ENCODE peak calls at places on chromosomes 5 and 9, in five cellular contexts. O is GM12878, E is HepG2, L is K562, Y is upper lobe of left lung. N is an unnamed sample.

GRCh38 chr5:1867114-1867814 is 15.5 kb downstream of the IRX4 start:
- ATAC-seq in O (no peak), E (no peak), L (peak), Y (peak), N (no peak)

GRCh38 chr9:20925256-20926046 is 106.0 kb downstream of the HACD4 start:
- ATAC-seq in O (peak), E (no peak), L (no peak), Y (no peak), N (no peak)

GRCh38 chr5:146778261-146778660 is 100.3 kb downstream of the PPP2R2B start:
- ATAC-seq in O (no peak), E (no peak), L (no peak), Y (no peak), N (no peak)

GRCh38 chr9:89883401-89884341 is 278.9 kb downstream of the GADD45G start:
- ATAC-seq in O (no peak), E (no peak), L (no peak), Y (no peak), N (no peak)

GRCh38 chr5:96627792-96628191 is 34.4 kb upstream of the CAST start:
- ATAC-seq in O (peak), E (peak), L (no peak), Y (no peak), N (no peak)

GRCh38 chr5:154836225-154836624 is 14.2 kb downstream of the FAXDC2 start:
- ATAC-seq in O (no peak), E (no peak), L (no peak), Y (no peak), N (no peak)

GRCh38 chr5:34509392-34509791 is 146.7 kb upstream of the RAI14 start:
- ATAC-seq in O (no peak), E (no peak), L (no peak), Y (no peak), N (no peak)

GRCh38 chr5:142957528-142957927 is 187.4 kb downstream of the ARHGAP26 start:
- ATAC-seq in O (no peak), E (no peak), L (no peak), Y (no peak), N (no peak)

GRCh38 chr5:98938459-98938858 is 9.7 kb upstream of the CHD1 start:
- ATAC-seq in O (no peak), E (peak), L (no peak), Y (peak), N (no peak)

GRCh38 chr5:98631311-98632054 is 142.0 kb upstream of the RGMB start:
- ATAC-seq in O (no peak), E (no peak), L (no peak), Y (no peak), N (no peak)

GRCh38 chr9:20760246-20760901 is 76.3 kb downstream of the FOCAD start:
- ATAC-seq in O (no peak), E (no peak), L (no peak), Y (no peak), N (no peak)

GRCh38 chr9:94922098-94922607 is 195.7 kb downstream of the AOPEP start:
- ATAC-seq in O (no peak), E (peak), L (no peak), Y (peak), N (peak)

DNA sequence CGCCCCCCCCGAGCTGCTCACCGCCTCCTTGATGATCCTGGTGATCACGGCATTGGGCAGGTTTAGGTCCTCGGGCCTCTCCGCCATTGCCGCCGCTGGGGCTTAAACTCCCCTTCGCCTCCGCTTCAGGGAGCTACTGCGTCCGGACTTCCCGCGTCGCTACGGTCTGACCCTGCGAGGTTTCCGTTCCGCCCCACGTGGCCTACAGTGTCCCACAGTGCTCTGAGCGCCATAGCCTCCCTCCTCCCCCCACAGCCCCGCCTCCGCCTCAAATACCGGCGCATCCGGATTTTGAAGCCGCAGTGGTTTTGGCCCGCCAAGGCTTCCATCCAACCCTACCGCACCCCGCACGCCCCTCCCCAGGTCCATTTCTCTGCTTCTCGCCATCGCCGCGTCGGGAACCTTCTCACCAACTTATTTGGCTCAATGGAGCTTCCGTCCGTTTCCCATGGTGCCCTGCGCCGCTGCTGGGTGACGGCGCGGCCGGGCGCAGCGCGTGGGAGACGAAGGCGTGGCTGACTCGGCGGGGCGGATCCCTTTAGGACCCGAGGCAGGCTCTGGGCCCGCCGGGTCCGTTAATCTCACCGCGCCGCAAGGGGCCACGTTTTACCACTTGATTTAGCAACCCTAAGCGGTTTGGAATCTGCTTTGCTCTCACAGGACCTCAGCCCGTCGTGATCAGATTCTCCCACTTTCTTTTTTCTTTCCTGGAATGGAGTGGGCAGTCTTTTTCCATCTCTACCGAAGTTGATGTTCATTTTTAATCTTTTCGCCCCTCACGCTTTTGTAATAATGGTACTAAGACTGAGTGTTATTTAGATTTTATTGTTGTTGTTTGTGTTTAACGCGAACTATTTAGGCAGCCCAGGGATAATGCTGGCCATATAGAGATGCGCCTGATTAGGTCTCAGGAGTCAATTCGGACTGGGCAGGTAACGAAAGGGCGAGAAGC is at the start of the genes C9orf43 and POLE3:
- ATAC-seq in O (peak), E (peak), L (peak), Y (peak), N (peak)
- TF ChIP-seq POLR2A in O (peak), E (peak), L (peak), Y (no peak), N (peak)

GRCh38 chr5:68449380-68449779 is 233.8 kb downstream of the PIK3R1 start:
- ATAC-seq in O (no peak), E (no peak), L (no peak), Y (no peak), N (no peak)

GRCh38 chr5:68452286-68452685 is 236.7 kb downstream of the PIK3R1 start:
- ATAC-seq in O (no peak), E (peak), L (peak), Y (no peak), N (no peak)

GRCh38 chr5:68447530-68447929 is 232.0 kb downstream of the PIK3R1 start:
- ATAC-seq in O (peak), E (no peak), L (no peak), Y (no peak), N (no peak)

GRCh38 chr5:68447121-68447520 is 231.6 kb downstream of the PIK3R1 start:
- ATAC-seq in O (no peak), E (no peak), L (no peak), Y (no peak), N (no peak)

DNA sequence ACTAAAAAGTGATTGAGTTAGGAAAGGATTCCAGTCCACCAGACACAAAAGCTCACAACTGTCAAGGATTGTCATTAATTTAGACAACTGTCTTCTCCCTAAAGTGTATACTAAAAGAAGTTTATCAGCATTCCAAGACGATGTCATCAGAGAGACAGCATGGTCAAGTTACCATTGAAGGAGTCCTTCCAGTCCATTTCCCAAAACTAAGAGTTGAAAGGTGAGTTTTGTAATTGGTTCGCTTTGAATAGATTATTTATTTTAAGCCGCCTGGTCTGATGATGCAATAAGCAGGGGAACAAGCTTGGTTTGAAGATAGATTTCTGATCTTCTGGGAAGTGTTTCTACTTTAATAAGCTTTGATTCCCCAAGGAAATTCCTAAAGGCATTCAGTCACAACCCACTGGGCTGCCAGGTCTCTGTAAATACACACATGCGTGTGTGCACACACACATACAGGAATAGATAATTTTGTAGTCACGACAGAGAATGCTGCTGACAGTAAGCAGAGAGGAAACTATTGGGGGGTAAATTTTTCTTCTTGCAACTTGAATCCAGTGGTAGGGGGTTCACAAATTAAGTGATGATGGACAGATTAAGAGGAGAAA is 234.8 kb downstream of the PIK3R1 start:
- ATAC-seq in O (no peak), E (no peak), L (no peak), Y (no peak), N (peak)
- TF ChIP-seq POLR2AphosphoS5 in O (no peak), E (no peak), L (no peak), Y (peak), N (peak)

DNA sequence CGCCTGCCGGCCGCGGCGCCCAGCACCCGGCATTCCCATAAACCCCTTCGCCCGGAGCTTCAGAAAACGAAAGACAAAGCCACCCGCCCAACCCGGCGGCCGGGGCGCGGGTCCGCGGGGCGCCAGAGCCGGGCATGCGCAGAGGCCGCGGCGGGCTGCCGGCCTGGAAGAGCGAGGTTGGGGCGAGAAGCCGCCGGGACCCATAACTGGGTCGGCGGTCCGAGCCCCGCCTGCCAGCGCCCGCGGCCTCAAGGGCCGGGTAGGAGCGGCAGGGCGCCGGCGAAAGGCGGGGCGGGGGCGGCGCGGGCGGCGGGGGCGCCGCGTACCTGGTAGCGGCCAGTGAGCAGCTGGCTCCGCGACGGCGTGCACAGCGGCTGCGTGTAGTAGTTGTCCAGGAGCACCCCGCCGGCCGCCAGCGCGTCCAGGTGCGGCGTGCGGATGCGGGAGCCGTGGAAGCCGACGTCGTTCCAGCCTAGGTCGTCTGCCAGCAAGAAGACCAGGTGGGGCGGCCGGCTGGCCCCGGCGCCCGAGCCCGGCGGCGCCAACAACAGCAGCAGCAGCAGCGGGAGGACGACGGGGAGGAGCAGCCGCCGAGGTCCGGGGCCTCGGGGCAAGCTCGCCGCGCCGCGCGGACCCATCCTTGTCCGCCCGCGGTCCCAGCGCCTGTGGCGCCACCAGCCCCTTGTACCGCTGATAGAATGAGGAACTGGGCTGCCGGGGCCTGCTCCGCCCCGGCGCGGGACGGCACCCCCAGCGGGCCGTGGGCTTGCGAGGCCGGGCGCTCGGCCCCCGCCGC is at the start of gene ARSB:
- ATAC-seq in O (peak), E (peak), L (peak), Y (peak), N (peak)
- TF ChIP-seq POLR2A in O (peak), E (peak), L (peak), Y (peak), N (peak)

GRCh38 chr5:3299441-3299840 is 296.2 kb upstream of the IRX1 start:
- ATAC-seq in O (no peak), E (no peak), L (no peak), Y (no peak), N (no peak)
- TF ChIP-seq POLR2AphosphoS5 in O (no peak), E (no peak), L (no peak), Y (no peak), N (no peak)

GRCh38 chr9:122116040-122116439 is 22.9 kb upstream of the TTLL11 start:
- ATAC-seq in O (no peak), E (no peak), L (no peak), Y (no peak), N (no peak)
- TF ChIP-seq POLR2A in O (no peak), E (no peak), L (no peak), Y (no peak), N (no peak)

DNA sequence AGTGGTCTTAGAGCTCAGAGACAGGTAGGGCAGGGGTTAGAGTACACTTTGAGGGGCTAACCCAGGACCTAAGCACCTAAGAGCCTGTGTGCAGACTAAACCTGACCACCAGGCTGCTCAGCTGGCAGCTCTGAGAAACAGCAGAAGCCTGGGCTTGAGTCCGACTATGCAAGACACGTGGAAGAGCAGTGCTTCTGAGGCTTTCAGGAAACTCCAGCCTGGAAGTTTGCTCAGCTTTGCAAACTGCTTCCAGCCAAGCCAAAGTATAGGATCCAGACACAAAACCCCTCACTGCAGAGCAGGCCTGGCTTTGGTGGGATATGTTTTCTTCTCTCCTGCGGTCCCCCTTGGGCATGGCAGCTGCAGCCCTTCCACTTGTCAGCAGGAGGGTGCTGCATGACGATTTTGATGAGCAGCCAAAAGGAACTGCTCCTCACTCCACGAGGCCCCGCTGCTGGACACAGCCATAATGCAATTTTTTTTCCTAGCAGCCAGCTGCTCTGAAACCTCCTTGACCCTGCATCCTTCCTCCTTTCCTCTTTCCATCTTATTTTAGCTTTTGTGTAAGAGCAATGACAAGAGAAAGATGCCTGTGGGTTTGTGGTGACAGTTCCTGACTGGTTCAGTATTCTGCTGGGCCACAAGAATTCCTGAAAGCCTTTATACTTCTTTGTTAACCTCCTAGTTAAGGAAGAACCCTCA is 123.1 kb downstream of the LIFR start:
- ATAC-seq in O (no peak), E (no peak), L (no peak), Y (peak), N (peak)
- TF ChIP-seq POLR2AphosphoS5 in O (no peak), E (no peak), L (no peak), Y (peak), N (no peak)

DNA sequence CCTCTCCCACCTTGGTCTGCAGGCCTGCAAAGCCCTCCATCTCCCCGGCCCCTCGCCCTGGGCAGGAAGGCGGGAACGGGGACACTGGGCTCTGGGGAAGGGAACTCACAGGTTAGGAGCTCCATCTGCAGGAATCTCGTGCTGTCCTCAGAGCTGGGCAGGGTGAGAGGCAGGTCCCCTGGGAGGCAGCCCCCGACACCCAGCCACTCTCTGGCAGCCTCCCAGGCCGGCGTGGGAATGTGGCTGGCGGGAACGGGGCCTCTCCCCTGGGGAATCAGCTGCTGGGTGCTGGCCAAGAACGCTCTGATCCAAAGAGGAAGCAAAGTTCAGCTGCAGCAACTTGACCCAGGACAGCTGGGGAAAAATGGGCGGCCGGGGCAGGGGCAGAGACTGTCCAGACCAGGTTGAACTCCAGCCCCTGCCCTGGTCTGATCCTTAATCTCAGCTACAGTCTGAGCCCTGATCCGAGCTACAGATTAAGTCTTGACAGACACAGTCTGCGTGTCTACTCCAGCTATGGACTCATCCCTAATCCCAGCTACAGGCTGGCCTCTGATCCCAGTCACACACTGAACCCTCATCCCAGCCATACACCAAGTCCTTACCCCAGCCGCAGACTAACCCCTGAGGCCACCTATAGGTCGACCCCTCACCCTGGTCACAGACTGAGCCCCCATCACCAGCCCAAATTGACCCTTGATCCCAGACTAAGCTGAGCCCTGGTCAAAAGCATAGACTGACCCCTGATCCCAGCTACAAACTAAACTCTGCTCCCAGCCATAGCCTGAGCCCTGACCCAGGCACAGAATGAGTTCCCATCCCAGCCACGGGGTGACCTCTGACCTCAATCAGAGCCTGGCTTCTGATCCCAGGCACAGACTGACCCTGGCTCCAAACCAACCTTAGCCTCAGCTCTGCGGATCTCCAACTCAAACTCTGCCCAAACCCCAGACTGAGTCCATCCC is 37.3 kb upstream of the EGFL7 start:
- ATAC-seq in O (no peak), E (peak), L (peak), Y (no peak), N (peak)
- TF ChIP-seq POLR2A in O (no peak), E (no peak), L (no peak), Y (no peak), N (no peak)

DNA sequence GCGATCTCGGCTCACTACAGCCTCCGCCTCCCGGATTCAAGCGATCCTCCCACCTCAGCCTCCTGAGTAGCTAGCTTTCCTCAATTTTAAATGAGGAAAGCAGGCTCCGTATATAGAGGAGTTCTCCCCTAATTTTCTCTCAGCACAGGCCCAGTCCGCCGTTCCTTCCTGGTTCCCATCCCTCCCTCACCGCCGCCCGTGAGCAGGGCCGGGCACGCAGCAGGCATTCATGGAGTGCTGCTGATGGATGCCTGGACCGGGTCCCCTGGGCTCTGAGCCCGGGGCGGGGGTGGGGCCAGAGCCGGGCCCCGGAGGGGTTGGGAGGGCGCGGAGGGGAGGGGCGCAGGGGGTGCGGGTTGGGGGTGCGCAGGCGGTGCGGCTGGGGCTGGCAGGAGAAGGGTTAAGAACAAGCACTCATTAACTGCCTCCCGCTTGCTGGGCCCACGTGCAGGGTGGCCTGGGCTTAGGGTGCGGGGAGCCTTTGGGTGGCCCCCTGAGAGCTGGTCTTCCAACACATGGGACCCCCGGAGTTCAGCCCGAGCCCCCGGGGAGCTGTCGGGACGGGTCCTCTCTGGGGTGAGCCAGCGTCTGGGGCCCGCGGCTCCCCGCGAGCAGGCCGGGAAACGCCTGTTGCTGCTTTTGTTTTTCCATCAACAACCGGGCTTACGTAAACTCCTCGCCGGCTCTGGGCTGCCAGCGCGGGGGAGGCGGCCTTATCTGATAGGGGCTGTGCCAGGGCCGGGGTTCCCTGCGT is 33.7 kb downstream of the LHX2 start:
- ATAC-seq in O (no peak), E (peak), L (peak), Y (peak), N (peak)
- TF ChIP-seq POLR2AphosphoS5 in O (no peak), E (no peak), L (no peak), Y (no peak), N (no peak)

N was measured in gastroesophageal sphincter.